ENCODE peak calls at places on chromosomes 2 and 18, in five cellular contexts. V is amniotic stem cell, J is RWPE1, Z is AG09319, H is gastrocnemius medialis. B is an unnamed sample.

GRCh38 chr2:67854103-67854502 is 208.7 kb downstream of the C1D start:
- DNase-seq in Z (no peak), J (no peak), H (no peak), V (no peak), B (no peak)

GRCh38 chr2:71713581-71714580 is 260.5 kb downstream of the DYSF start:
- DNase-seq in J (no peak), Z (no peak), V (no peak), H (peak; percentile 59), B (no peak)

GRCh38 chr2:27943138-27943537 is 52.6 kb downstream of the BABAM2 start:
- DNase-seq in Z (no peak), H (no peak), V (no peak), J (no peak), B (no peak)

GRCh38 chr2:121330921-121331320 is 45.9 kb upstream of the TFCP2L1 start:
- DNase-seq in H (no peak), J (no peak), Z (no peak), V (no peak), B (no peak)

GRCh38 chr18:13375302-13376255 is 157.0 kb downstream of the LDLRAD4 start:
- DNase-seq in Z (peak; percentile 40), V (peak; percentile 81), H (peak; percentile 28), J (peak; percentile 90), B (peak; percentile 77)

GRCh38 chr2:230706053-230706498 is 6.6 kb upstream of the CAB39 start:
- DNase-seq in Z (no peak), H (no peak), J (no peak), V (no peak), B (no peak)

GRCh38 chr2:234950730-234951385 is 959 bp upstream of the SH3BP4 start:
- DNase-seq in Z (no peak), V (no peak), J (no peak), H (no peak), B (no peak)

GRCh38 chr18:10244341-10244740 is 210.1 kb upstream of the APCDD1 start:
- DNase-seq in H (no peak), J (no peak), V (no peak), Z (no peak), B (no peak)

GRCh38 chr2:219739866-219740440 is 112.5 kb downstream of the SLC4A3 start:
- DNase-seq in Z (no peak), J (no peak), H (no peak), V (no peak), B (no peak)

GRCh38 chr2:102116675-102117471 is 25.7 kb upstream of the IL1R1 start:
- DNase-seq in Z (peak; percentile 69), V (no peak), H (no peak), J (no peak), B (no peak)

GRCh38 chr2:182951948-182952663 is 85.7 kb upstream of the FRZB start:
- DNase-seq in J (no peak), Z (no peak), V (no peak), H (no peak), B (no peak)

GRCh38 chr18:41144444-41144843 is 810.6 kb upstream of the PIK3C3 start:
- DNase-seq in J (no peak), H (no peak), V (peak; percentile 9), Z (no peak), B (no peak)

GRCh38 chr18:46754661-46755292 is 2.1 kb downstream of the ST8SIA5 start:
- DNase-seq in J (no peak), V (no peak), H (no peak), Z (no peak), B (no peak)

GRCh38 chr2:221552282-221552681 is 19.8 kb downstream of the EPHA4 start:
- DNase-seq in V (no peak), H (no peak), Z (no peak), J (no peak), B (no peak)

GRCh38 chr18:34342960-34343359 is 118.2 kb upstream of the NOL4 start:
- DNase-seq in Z (no peak), J (peak; percentile 9), V (no peak), H (no peak), B (peak; percentile 13)

GRCh38 chr2:238910751-238911351 is 63.0 kb downstream of the TWIST2 start:
- DNase-seq in H (no peak), Z (no peak), V (no peak), J (peak; percentile 73), B (peak; percentile 78)

B was measured in ACHN.